ENCODE peak calls at places on chromosomes 11 and 22, in five cellular contexts. U is MM.1S; L is naive thymus-derived CD4-positive, alpha-beta T cell; A is cardiac muscle cell; X is substantia nigra. G is an unnamed sample.

GRCh38 chr11:59556115-59556882 is 45.0 kb downstream of the OR4D9 start:
- DNase-seq in A (peak), L (peak), X (peak), U (peak), G (peak)

GRCh38 chr11:20238712-20239111 is 78.4 kb upstream of the DBX1 start:
- DNase-seq in U (no peak), L (no peak), A (no peak), X (peak), G (no peak)

GRCh38 chr11:46298699-46299424 is 21.4 kb downstream of the CREB3L1 start:
- DNase-seq in X (no peak), L (no peak), A (no peak), U (no peak), G (no peak)

GRCh38 chr11:11513438-11513837 is 108.4 kb downstream of the GALNT18 start:
- DNase-seq in X (no peak), L (no peak), A (no peak), U (no peak), G (no peak)

GRCh38 chr11:129894281-129895125 is 875 bp downstream of the NFRKB start:
- DNase-seq in A (no peak), U (peak), X (no peak), L (no peak), G (peak)

GRCh38 chr11:14773755-14774154 is 118.3 kb downstream of the CYP2R1 start:
- DNase-seq in A (no peak), U (peak), L (peak), X (no peak), G (no peak)

GRCh38 chr22:49238181-49239141 is 589.2 kb downstream of the BRD1 start:
- DNase-seq in L (no peak), U (no peak), A (no peak), X (no peak), G (no peak)

GRCh38 chr11:27972432-27973170 is 135.4 kb downstream of the KIF18A start:
- DNase-seq in A (no peak), U (no peak), L (no peak), X (no peak), G (no peak)

GRCh38 chr11:13278620-13279486 is 1.3 kb downstream of the BMAL1 start:
- DNase-seq in L (no peak), X (no peak), A (peak), U (peak), G (no peak)

GRCh38 chr11:64998141-64998540 is 1.4 kb upstream of the BATF2 start:
- DNase-seq in U (no peak), L (no peak), X (no peak), A (no peak), G (no peak)

GRCh38 chr11:43503417-43503816 is 144.7 kb downstream of the TTC17 start:
- DNase-seq in A (no peak), U (peak), L (no peak), X (no peak), G (no peak)

GRCh38 chr11:1226981-1227550 is 4.2 kb downstream of the MUC5B start:
- DNase-seq in L (no peak), U (no peak), X (no peak), A (no peak), G (no peak)

GRCh38 chr11:72781063-72781312 is 12.9 kb downstream of the STARD10 start:
- DNase-seq in X (no peak), U (no peak), L (no peak), A (peak), G (no peak)

GRCh38 chr11:10540546-10540914 is 457 bp downstream of the RNF141 start:
- DNase-seq in U (peak), X (no peak), L (no peak), A (peak), G (no peak)

GRCh38 chr11:71078482-71078881 is 173.9 kb downstream of the SHANK2 start:
- DNase-seq in A (no peak), L (no peak), U (no peak), X (no peak), G (no peak)

GRCh38 chr11:74672332-74672955 is 58.8 kb downstream of the CHRDL2 start:
- DNase-seq in A (no peak), X (no peak), L (no peak), U (no peak), G (no peak)
- H3K27ac ChIP-seq in A (no peak), X (peak), L (no peak), U (no peak), G (no peak)

GRCh38 chr11:119787074-119787461 is 58.1 kb upstream of the NECTIN1 start:
- DNase-seq in X (no peak), A (no peak), U (no peak), L (no peak), G (no peak)
- H3K27ac ChIP-seq in X (no peak), A (no peak), U (no peak), L (no peak), G (no peak)

GRCh38 chr11:6199174-6199810 is at the start of gene OR52W1:
- DNase-seq in U (no peak), A (no peak), X (no peak), L (no peak), G (no peak)
- H3K27ac ChIP-seq in U (no peak), A (no peak), X (no peak), L (no peak), G (no peak)

GRCh38 chr11:40380871-40381270 is 1078.6 kb downstream of the LRRC4C start:
- DNase-seq in X (no peak), U (no peak), L (no peak), A (no peak), G (no peak)
- H3K27ac ChIP-seq in X (no peak), U (no peak), L (no peak), A (no peak), G (no peak)

DNA sequence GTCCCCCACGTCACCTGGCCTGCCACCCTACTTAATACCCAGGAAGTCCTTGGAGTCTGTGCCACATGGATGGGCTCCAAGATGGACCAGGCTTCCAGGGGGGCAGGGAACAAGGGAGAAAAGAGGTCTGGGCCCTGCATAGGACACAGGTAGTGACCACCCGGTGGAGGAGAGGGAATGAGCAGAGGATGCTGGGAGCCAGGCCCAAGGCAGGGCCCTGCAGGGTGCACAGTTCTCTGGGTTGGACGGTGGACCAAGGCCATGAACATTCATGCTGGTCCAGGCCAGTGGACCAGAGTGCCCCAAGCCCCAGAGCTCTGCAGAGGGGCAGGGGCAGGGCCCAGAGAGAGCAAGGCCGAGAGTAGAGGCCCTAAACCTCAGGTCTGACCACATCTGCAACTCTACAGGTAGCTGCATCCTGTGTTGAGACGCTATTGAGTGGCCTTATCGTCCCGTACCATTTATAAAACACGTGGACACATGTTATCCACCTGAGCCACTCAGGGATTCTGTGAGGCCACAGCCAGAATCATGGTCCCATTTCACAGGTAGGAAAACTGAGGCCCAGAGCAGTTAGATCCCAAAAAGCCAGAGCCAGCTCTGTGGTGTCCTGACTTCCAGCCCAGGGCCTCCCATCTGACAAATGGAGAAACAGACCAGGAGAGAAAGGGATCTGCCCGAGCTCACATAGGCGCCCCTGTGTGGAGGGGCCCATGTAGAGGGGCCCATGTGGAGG is 46.4 kb downstream of the IGLL5 start:
- DNase-seq in U (no peak), X (no peak), L (no peak), A (no peak), G (no peak)
- H3K27ac ChIP-seq in U (peak), X (no peak), L (no peak), A (no peak), G (no peak)

G was measured in caudate nucleus.